ENCODE peak calls at places on chromosomes 12 and 14, in five cellular contexts. L is cardiac muscle cell, G is left ventricle myocardium inferior, R is HepG2, V is esophagus squamous epithelium. U is an unnamed sample.

GRCh38 chr14:71321556-71322315 is 414.5 kb downstream of the PCNX1 start:
- DNase-seq in L (peak; percentile 60), G (no peak), R (peak; percentile 72), V (no peak), U (no peak)

GRCh38 chr12:20194171-20194570 is 174.2 kb upstream of the PDE3A start:
- DNase-seq in L (peak; percentile 69), G (no peak), R (no peak), V (no peak), U (no peak)

GRCh38 chr14:51661504-51661903 is 9.8 kb downstream of the FRMD6 start:
- DNase-seq in L (no peak), G (no peak), R (no peak), V (no peak), U (no peak)

GRCh38 chr12:45242180-45242579 is 26.3 kb downstream of the ANO6 start:
- DNase-seq in L (no peak), G (no peak), R (no peak), V (no peak), U (no peak)

GRCh38 chr12:131808744-131809371 is 19.3 kb upstream of the MMP17 start:
- DNase-seq in L (peak; percentile 67), G (peak; percentile 52), R (no peak), V (no peak), U (peak; percentile 95)

GRCh38 chr12:26817183-26817591 is 15.8 kb downstream of the ITPR2 start:
- DNase-seq in L (no peak), G (no peak), R (no peak), V (no peak), U (no peak)

GRCh38 chr14:80387563-80387981 is 176.3 kb upstream of the DIO2 start:
- DNase-seq in L (no peak), G (no peak), R (peak; percentile 17), V (no peak), U (no peak)

GRCh38 chr12:33752854-33753253 is 269.4 kb upstream of the ALG10 start:
- DNase-seq in L (no peak), G (no peak), R (no peak), V (no peak), U (no peak)

GRCh38 chr12:62282375-62282774 is 22.2 kb downstream of the USP15 start:
- DNase-seq in L (peak; percentile 44), G (no peak), R (no peak), V (no peak), U (no peak)

GRCh38 chr12:25960176-25960575 is 1.7 kb downstream of the RASSF8 start:
- DNase-seq in L (peak; percentile 57), G (peak; percentile 29), R (no peak), V (no peak), U (no peak)

GRCh38 chr14:93676416-93676958 is 111.8 kb downstream of the PRIMA1 start:
- DNase-seq in L (no peak), G (no peak), R (no peak), V (no peak), U (no peak)

GRCh38 chr12:54933381-54933780 is 51.2 kb downstream of the TESPA1 start:
- DNase-seq in L (peak; percentile 25), G (no peak), R (no peak), V (no peak), U (no peak)

GRCh38 chr12:18703326-18703725 is 34.5 kb downstream of the PLCZ1 start:
- DNase-seq in L (no peak), G (no peak), R (no peak), V (no peak), U (no peak)

GRCh38 chr12:18703916-18704315 is 33.9 kb downstream of the PLCZ1 start:
- DNase-seq in L (peak; percentile 13), G (no peak), R (no peak), V (no peak), U (no peak)

DNA sequence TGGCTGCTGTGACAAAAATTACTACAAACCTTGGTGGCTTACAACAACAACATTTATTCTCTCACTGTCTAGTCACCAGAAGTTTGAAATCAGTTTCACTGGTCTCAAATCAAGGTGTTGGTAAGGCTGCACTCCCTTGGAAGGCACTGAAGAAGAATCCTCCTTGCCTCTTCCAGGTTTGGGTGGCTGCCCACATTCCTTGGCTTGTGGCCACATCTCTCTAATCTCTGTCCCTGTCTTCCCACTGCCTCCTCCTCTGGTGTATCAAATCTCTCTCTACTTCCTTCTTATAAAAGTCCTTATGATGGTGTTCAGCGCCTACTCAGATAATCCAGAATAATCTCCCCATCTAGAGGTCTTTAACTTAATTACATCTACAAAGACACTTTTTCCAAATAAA is 31.0 kb downstream of the PLCZ1 start:
- DNase-seq in L (peak; percentile 25), G (no peak), R (no peak), V (no peak), U (no peak)
- H3K4me3 ChIP-seq in L (no peak overlapping the region), G (no peak overlapping the region), R (no peak overlapping the region), V (no peak overlapping the region), U (no peak overlapping the region)

DNA sequence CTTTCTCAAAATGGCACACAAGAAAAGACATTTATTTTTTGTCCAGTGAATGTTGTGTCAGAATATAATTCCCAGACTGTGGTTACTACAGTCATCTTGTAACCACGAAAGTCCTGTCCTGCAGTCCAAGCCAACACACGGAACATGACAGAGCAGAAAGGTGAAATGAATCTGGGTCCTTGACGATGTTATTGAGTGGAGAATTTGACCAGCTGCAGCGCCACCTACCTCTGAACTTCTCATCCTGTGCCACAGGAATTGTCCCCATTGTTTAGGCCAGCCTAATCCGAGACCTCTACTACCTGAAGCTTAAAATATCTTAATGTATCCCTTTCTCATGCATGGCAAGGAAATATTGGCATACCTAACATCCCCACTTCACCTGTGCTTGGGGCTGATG is 64.1 kb upstream of the OTX2 start:
- DNase-seq in L (no peak), G (no peak), R (peak; percentile 18), V (no peak), U (no peak)
- TF ChIP-seq CTCF in L (no peak), G (peak; percentile 16), R (peak; percentile 61), V (peak; percentile 26), U (peak; percentile 5)

DNA sequence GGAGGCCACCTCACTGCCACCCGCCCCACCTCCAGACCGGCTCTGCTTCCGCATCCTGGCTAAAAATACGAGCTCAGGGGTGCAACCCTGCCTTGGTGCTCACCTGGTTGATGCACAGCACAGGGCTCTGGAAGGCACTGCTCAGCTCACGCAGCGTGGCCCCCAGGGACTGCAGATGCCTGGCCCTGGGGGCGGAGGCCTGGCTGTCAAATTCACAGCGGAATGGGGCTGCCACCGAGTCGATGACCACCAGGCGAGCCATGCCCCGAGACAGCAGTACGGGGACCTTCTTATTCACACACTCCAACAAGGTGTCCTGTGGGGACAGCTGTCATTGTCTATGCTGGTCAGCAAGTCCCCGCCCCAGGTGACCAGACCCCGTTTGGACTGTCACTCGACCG is 16.0 kb downstream of the XRCC3 start:
- DNase-seq in L (no peak), G (no peak), R (no peak), V (no peak), U (no peak)
- H3K4me1 ChIP-seq in L (no peaks in the 10 kb centered on the region), G (peaks cover 89% of the 10 kb centered on the region), R (peaks cover 11% of the 10 kb centered on the region), V (peaks cover 39% of the 10 kb centered on the region), U (peaks cover 90% of the 10 kb centered on the region)

GRCh38 chr12:57782608-57783465 is at the start of gene TSFM:
- DNase-seq in L (peak; percentile 96), G (peak; percentile 98), R (peak; percentile 85), V (peak; percentile 78), U (peak; percentile 99)

GRCh38 chr12:57781241-57781640 is 1.3 kb upstream of the TSFM start:
- DNase-seq in L (no peak), G (no peak), R (no peak), V (no peak), U (no peak)

GRCh38 chr12:57782243-57782607 is 362 bp upstream of the TSFM start:
- DNase-seq in L (no peak), G (no peak), R (no peak), V (no peak), U (no peak)

GRCh38 chr12:57780284-57780897 is 2.2 kb upstream of the TSFM start:
- DNase-seq in L (no peak), G (no peak), R (no peak), V (no peak), U (no peak)

GRCh38 chr12:57781801-57782200 is 786 bp upstream of the TSFM start:
- DNase-seq in L (no peak), G (no peak), R (no peak), V (no peak), U (no peak)
- H3K4me3 ChIP-seq in L (no peak overlapping the region), G (no peak overlapping the region), R (no peak overlapping the region), V (no peak overlapping the region), U (no peak overlapping the region)

GRCh38 chr12:107875772-107876171 is 101.3 kb downstream of the ASCL4 start:
- DNase-seq in L (no peak), G (no peak), R (no peak), V (no peak), U (no peak)

DNA sequence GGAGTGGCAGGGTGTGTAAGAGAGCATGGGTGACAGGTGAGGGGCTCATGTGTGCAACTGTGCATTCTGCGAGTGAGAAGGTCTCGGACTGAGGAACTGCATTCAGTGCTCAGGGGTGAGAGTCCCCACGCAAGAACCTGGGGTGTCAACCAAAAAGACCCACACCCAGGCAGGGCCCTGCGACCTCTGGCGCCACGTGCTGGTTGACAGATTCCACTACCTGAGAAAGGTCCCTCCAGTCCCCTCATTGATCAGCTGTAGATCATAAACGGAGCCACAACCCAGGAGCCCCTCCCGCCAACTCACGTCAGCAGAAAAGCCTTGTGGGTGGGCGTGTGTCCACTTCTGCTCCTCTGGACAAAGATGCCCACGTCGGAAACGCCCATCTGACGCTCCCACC is 98.7 kb downstream of the ASCL4 start:
- DNase-seq in L (no peak), G (no peak), R (no peak), V (no peak), U (no peak)
- TF ChIP-seq CTCF in L (no peak), G (no peak), R (peak; percentile 33), V (no peak), U (no peak)

U was measured in spleen.